ENCODE peak calls at places on chromosome 7, in eight cellular contexts. P is colonic mucosa, X is mucosa of descending colon, M is GM23338, O is astrocyte of the cerebellum, D is heart right ventricle, K is brain microvascular endothelial cell, E is dorsolateral prefrontal cortex. W is an unnamed sample.

GRCh38 chr7:13949450-13949849 is 40.0 kb downstream of the ETV1 start:
- DNase-seq in P (peak; percentile 27), X (peak; percentile 68), M (no peak), O (no peak), D (no peak), K (no peak), E (no peak), W (no peak)

GRCh38 chr7:151851160-151851751 is 25.7 kb downstream of the PRKAG2 start:
- DNase-seq in P (no peak), X (no peak), M (no peak), O (no peak), D (peak; percentile 33), K (no peak), E (peak; percentile 59), W (no peak)

GRCh38 chr7:101814996-101815825 is 2.2 kb upstream of the CUX1 start:
- DNase-seq in P (peak; percentile 68), X (peak; percentile 70), M (peak; percentile 65), O (no peak), D (peak; percentile 63), K (no peak), E (no peak), W (peak; percentile 75)

GRCh38 chr7:55309040-55309991 is 55.8 kb upstream of the LANCL2 start:
- DNase-seq in P (no peak), X (peak; percentile 7), M (no peak), O (no peak), D (peak; percentile 16), K (no peak), E (no peak), W (no peak)

GRCh38 chr7:42770106-42770505 is 141.8 kb downstream of the C7orf25 start:
- DNase-seq in P (no peak), X (no peak), M (no peak), O (no peak), D (no peak), K (peak; percentile 4), E (no peak), W (peak; percentile 37)

GRCh38 chr7:31071316-31071715 is 19.2 kb downstream of the ADCYAP1R1 start:
- DNase-seq in P (no peak), X (no peak), M (no peak), O (no peak), D (no peak), K (no peak), E (no peak), W (no peak)

GRCh38 chr7:577971-578370 is 58.3 kb upstream of the PDGFA start:
- DNase-seq in P (no peak), X (no peak), M (peak; percentile 44), O (no peak), D (no peak), K (no peak), E (no peak), W (no peak)

GRCh38 chr7:111532625-111533024 is 29.7 kb downstream of the IMMP2L start:
- DNase-seq in P (no peak), X (no peak), M (no peak), O (no peak), D (no peak), K (no peak), E (no peak), W (no peak)

GRCh38 chr7:101169110-101169837 is 3.9 kb upstream of the VGF start:
- DNase-seq in P (no peak), X (no peak), M (peak; percentile 48), O (no peak), D (no peak), K (no peak), E (no peak), W (peak; percentile 21)

GRCh38 chr7:95335093-95335492 is 10.8 kb upstream of the PON1 start:
- DNase-seq in P (no peak), X (no peak), M (no peak), O (peak; percentile 83), D (no peak), K (peak; percentile 76), E (no peak), W (peak; percentile 52)

GRCh38 chr7:25615603-25616002 is 387.3 kb upstream of the NPVF start:
- DNase-seq in P (no peak), X (no peak), M (no peak), O (no peak), D (no peak), K (peak; percentile 37), E (no peak), W (no peak)

GRCh38 chr7:103962070-103962469 is 27.4 kb downstream of the RELN start:
- DNase-seq in P (no peak), X (no peak), M (peak; percentile 28), O (no peak), D (no peak), K (no peak), E (no peak), W (no peak)

GRCh38 chr7:151566897-151567320 is 47.2 kb upstream of the RHEB start:
- DNase-seq in P (no peak), X (no peak), M (peak; percentile 52), O (no peak), D (no peak), K (peak; percentile 30), E (no peak), W (peak; percentile 50)

GRCh38 chr7:4683043-4683883 is 1.2 kb downstream of the FOXK1 start:
- DNase-seq in P (peak; percentile 68), X (peak; percentile 56), M (no peak), O (no peak), D (peak; percentile 48), K (no peak), E (no peak), W (peak; percentile 42)

GRCh38 chr7:15977663-15978062 is 291.2 kb upstream of the MEOX2 start:
- DNase-seq in P (no peak), X (no peak), M (no peak), O (no peak), D (no peak), K (peak; percentile 39), E (no peak), W (peak; percentile 24)

GRCh38 chr7:101702362-101702850 is 73.3 kb upstream of the MYL10 start:
- DNase-seq in P (peak; percentile 92), X (peak; percentile 92), M (peak; percentile 63), O (no peak), D (no peak), K (no peak), E (no peak), W (no peak)

GRCh38 chr7:4239991-4240812 is 441.9 kb upstream of the FOXK1 start:
- DNase-seq in P (no peak), X (no peak), M (peak; percentile 44), O (no peak), D (no peak), K (no peak), E (no peak), W (no peak)

GRCh38 chr7:16982640-16983103 is 100.9 kb upstream of the AGR3 start:
- DNase-seq in P (no peak), X (no peak), M (peak; percentile 58), O (peak; percentile 28), D (no peak), K (peak; percentile 16), E (no peak), W (peak; percentile 70)
- TF ChIP-seq CTCF in P (peak; percentile 86), X (peak; percentile 91), M (peak; percentile 98), O (peak; percentile 94), D (peak; percentile 89), K (peak; percentile 90), E (peak; percentile 90), W (peak; percentile 95)

DNA sequence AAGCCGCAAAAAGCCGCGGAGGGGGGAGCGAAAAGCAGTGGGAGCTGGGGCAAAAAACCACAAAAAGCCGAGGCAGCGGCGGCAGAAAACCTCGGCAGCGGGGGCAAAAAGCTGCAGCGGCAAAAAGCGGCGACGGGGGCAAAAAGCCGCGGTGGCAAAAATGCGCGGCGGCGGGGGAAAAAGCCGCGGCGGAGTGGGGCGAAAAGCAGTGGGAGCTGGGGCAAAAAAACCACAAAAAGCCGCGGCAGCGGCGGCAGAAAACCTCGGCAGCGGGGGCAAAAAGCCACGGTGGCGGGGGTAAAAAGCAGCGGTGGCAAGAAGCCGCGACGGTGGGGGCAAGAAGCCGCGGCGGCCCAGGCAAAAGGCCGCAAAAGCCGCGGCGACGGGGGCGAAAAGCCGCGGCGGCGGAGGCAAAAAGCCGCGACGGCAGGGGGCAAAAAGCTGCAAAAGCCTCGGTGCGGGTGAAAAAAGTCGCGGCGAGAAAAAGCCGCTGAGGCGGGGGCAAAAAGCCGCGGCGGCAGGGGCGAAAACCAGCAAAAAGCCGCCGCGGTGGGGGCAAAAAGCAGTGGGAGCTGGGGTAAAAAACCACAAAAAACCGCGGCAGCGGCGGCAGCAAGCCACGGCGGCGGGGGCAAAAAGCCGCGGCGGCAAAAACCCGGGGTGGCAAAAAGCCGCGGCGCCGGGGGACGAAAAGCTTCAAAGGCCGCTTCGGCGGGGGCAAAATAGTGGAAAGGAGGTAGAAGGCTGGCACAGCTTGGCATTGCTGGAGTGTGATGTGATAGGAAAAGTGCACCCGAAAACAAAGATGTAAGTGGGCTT is 135.9 kb downstream of the ZNF92 start:
- DNase-seq in P (no peak), X (no peak), M (peak; percentile 49), O (no peak), D (peak; percentile 10), K (no peak), E (no peak), W (no peak)
- H3K4me3 ChIP-seq in P (no peak overlapping the region), X (no peak overlapping the region), M (peak overlapping the region; percentile 63), O (peak overlapping the region; percentile 46), D (peak overlapping the region; percentile 50), K (peak overlapping the region; percentile 40), E (peak overlapping the region; percentile 41), W (peak overlapping the region; percentile 19)

DNA sequence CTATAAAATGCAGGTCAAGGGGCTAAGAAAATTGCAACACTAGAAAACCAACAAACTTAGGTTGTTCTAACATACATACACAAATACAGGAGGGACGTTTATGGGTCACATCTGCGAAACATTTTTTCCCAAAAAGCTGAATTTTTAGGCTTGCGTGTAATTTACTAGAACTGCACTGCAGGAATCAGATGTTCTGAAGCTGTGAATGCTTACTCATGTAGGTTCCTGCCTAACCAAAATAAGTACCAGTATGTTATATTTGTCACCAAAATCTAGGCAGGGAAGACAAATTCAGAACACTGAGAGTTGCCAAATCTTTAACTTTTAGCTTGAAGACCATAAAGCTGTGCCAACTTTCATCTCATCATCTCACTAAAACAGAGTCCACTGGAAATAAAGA is 5.8 kb downstream of the UBE2H start:
- DNase-seq in P (no peak), X (no peak), M (no peak), O (no peak), D (no peak), K (no peak), E (no peak), W (no peak)
- TF ChIP-seq CTCF in P (no peak), X (no peak), M (no peak), O (no peak), D (no peak), K (no peak), E (no peak), W (no peak)

GRCh38 chr7:2724453-2725177 is 36.6 kb downstream of the AMZ1 start:
- DNase-seq in P (no peak), X (no peak), M (no peak), O (no peak), D (no peak), K (no peak), E (peak; percentile 24), W (no peak)
- H3K4me3 ChIP-seq in P (no peak overlapping the region), X (no peak overlapping the region), M (no peak overlapping the region), O (no peak overlapping the region), D (no peak overlapping the region), K (no peak overlapping the region), E (no peak overlapping the region), W (no peak overlapping the region)

DNA sequence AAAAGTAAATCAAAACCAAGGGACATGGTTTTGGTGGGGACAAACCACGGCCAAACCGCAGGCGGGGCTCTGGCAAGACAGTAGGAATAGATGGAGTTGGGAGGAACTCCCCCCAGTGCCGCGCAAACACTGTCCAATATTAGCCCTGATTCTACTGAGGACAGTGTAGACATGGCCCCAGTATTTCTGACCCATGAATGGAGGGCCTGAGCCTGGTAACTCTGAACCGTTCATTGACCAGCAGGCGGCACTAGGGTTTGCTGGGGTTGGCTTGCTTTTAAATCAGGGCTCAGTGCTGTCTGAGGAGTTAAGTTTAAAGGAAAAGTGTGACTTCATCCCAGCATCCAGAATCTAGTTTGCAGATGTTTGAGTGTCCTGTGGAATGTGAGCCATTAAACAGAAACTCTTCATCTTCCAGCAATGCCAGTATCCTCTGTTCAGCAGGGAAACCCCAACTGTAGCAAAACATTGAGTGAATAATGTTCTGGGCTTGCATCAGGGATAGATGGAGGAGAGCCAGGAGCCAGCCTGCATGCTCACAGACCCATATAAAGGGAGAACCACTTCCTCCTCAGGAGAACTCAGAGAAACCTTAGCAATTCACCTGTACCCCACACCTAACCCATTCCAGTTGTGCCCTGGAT is 147.4 kb upstream of the PRSS58 start:
- DNase-seq in P (no peak), X (no peak), M (no peak), O (no peak), D (no peak), K (no peak), E (no peak), W (no peak)
- TF ChIP-seq CTCF in P (no peak), X (no peak), M (peak; percentile 22), O (no peak), D (no peak), K (peak; percentile 12), E (no peak), W (peak; percentile 13)

W was measured in foreskin fibroblast.